ENCODE peak calls at places on chromosomes 2 and 18, in six cellular contexts. N is mammary epithelial cell; E is colonic mucosa; F is right cardiac atrium; X is CD8-positive, alpha-beta memory T cell; P is Peyer's patch. V is an unnamed sample.
A peak's percentile ranks its signal among the peaks of the same experiment; 100 is the strongest.

GRCh38 chr2:102672124-102672786 is 52.9 kb downstream of the SLC9A2 start:
- DNase-seq in E (no peak), F (no peak), X (no peak), N (no peak), P (no peak), V (no peak)

GRCh38 chr2:11932896-11933295 is 186.5 kb downstream of the LPIN1 start:
- DNase-seq in N (no peak), E (no peak), P (no peak), X (no peak), F (no peak), V (no peak)

GRCh38 chr2:15421761-15422160 is 139.4 kb downstream of the NBAS start:
- DNase-seq in X (no peak), N (no peak), E (no peak), F (no peak), P (no peak), V (no peak)

GRCh38 chr2:42901076-42901645 is 108.8 kb upstream of the HAAO start:
- DNase-seq in F (no peak), E (no peak), X (no peak), N (no peak), P (no peak), V (no peak)

GRCh38 chr18:44742741-44743311 is 62.1 kb downstream of the SETBP1 start:
- DNase-seq in E (peak; percentile 50), P (no peak), N (no peak), F (peak; percentile 60), X (no peak), V (no peak)

GRCh38 chr2:108640731-108641130 is 78.6 kb upstream of the RANBP2 start:
- DNase-seq in P (no peak), X (no peak), F (no peak), E (no peak), N (peak; percentile 78), V (no peak)

GRCh38 chr2:191178066-191178701 is 27.4 kb upstream of the STAT4 start:
- DNase-seq in F (no peak), P (no peak), X (no peak), N (peak; percentile 19), E (no peak), V (no peak)

GRCh38 chr2:114056294-114057143 is 166.6 kb downstream of the ACTR3 start:
- DNase-seq in P (no peak), N (no peak), F (no peak), X (no peak), E (no peak), V (no peak)

GRCh38 chr2:157839162-157839801 is 36.8 kb downstream of the ACVR1 start:
- DNase-seq in N (no peak), F (no peak), E (no peak), X (no peak), P (no peak), V (no peak)

GRCh38 chr2:118689033-118689432 is 158.4 kb downstream of the EN1 start:
- DNase-seq in X (no peak), N (no peak), P (no peak), F (no peak), E (no peak), V (no peak)

GRCh38 chr2:17065536-17065935 is 399.9 kb upstream of the CYRIA start:
- DNase-seq in N (no peak), F (no peak), P (no peak), E (no peak), X (no peak), V (no peak)

GRCh38 chr2:240146141-240146561 is 5.7 kb upstream of the OTOS start:
- DNase-seq in E (no peak), X (no peak), N (no peak), F (peak; percentile 52), P (no peak), V (no peak)

GRCh38 chr2:117621330-117621729 is 193.2 kb upstream of the DDX18 start:
- DNase-seq in N (no peak), E (no peak), X (no peak), F (no peak), P (no peak), V (no peak)

GRCh38 chr18:7021994-7022840 is 95.4 kb downstream of the LAMA1 start:
- DNase-seq in X (no peak), F (no peak), N (peak; percentile 61), P (no peak), E (peak; percentile 75), V (peak; percentile 49)

GRCh38 chr2:190859347-190860297 is 21.0 kb upstream of the GLS start:
- DNase-seq in P (no peak), X (no peak), N (peak; percentile 41), F (no peak), E (no peak), V (no peak)

GRCh38 chr2:105515581-105516415 is 116.9 kb upstream of the FHL2 start:
- DNase-seq in X (no peak), F (peak; percentile 91), P (no peak), E (no peak), N (peak; percentile 35), V (peak; percentile 40)

GRCh38 chr18:31830686-31831085 is 70.0 kb upstream of the SLC25A52 start:
- DNase-seq in E (no peak), F (no peak), N (no peak), X (no peak), P (no peak), V (no peak)

GRCh38 chr2:27369471-27370025 is 590 bp downstream of the EIF2B4 start:
- DNase-seq in P (peak; percentile 48), E (peak; percentile 65), N (peak; percentile 51), X (no peak), F (no peak), V (peak; percentile 43)

GRCh38 chr2:189613650-189614420 is 33.2 kb upstream of the SLC40A1 start:
- DNase-seq in E (no peak), F (no peak), P (no peak), N (peak; percentile 51), X (no peak), V (no peak)

GRCh38 chr2:28486526-28486925 is 9.3 kb upstream of the PLB1 start:
- DNase-seq in P (no peak), F (no peak), E (no peak), N (no peak), X (no peak), V (no peak)

GRCh38 chr2:199206536-199206935 is 251.2 kb downstream of the SATB2 start:
- DNase-seq in P (no peak), X (no peak), E (no peak), F (no peak), N (no peak), V (no peak)

GRCh38 chr2:167972020-167972419 is 275.4 kb downstream of the STK39 start:
- DNase-seq in N (no peak), P (no peak), E (no peak), X (no peak), F (no peak), V (no peak)

GRCh38 chr2:12796617-12797016 is 79.9 kb downstream of the TRIB2 start:
- DNase-seq in N (no peak), P (no peak), E (no peak), X (no peak), F (peak; percentile 81), V (no peak)

GRCh38 chr18:55731594-55732042 is 143.6 kb upstream of the TCF4 start:
- DNase-seq in N (peak; percentile 29), E (no peak), F (no peak), P (no peak), X (no peak), V (no peak)

DNA sequence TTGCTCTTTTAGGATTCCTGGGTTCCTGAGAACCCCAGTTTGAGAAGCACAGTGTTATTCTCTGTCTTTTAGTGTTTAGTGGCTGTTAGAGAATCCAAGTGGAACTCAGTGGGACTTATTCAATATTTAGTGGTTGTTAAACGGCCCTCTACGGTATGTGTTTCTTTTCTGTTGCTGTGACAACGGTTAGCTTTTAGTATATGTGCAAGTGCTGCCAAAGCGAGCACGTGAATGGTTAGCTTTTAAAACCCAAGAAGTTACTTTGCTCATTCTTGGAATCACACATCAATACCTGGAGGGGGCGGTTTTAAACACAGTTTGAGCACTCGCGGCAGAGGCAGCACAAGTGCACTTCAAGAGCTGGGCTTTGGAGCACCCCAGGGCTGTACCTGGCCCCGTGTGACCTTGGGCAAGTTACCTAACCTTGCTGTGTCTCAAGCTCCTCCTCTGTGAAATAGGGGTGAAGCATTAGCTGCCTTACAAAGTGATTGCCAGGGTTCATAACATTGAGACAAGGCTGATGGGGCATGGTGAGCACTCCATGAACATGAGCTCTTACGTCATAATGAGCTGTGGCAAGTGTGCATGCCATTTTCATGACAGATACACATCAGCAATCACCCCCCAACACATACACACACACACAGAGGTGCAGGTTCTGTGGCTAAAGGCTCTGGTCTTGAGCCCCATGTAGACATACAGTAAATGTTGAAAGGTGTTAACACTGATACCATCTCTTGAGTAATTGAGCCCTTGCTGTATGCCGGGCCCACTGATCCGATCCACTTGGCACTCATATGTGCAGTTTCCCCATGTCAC is 234.1 kb downstream of the ALPK2 start:
- DNase-seq in E (no peak), F (no peak), P (no peak), N (peak; percentile 32), X (no peak), V (no peak)
- H3K4me1 ChIP-seq in E (no peaks in the 10 kb centered on the region), F (no peaks in the 10 kb centered on the region), P (no peaks in the 10 kb centered on the region), N (no peaks in the 10 kb centered on the region), X (no peaks in the 10 kb centered on the region), V (no peaks in the 10 kb centered on the region)

GRCh38 chr18:2430191-2430590 is 141.1 kb downstream of the METTL4 start:
- DNase-seq in P (no peak), N (no peak), F (no peak), X (no peak), E (no peak), V (no peak)
- H3K27ac ChIP-seq in P (no peak overlapping the region), N (no peak overlapping the region), F (no peak overlapping the region), X (no peak overlapping the region), E (no peak overlapping the region), V (no peak overlapping the region)

DNA sequence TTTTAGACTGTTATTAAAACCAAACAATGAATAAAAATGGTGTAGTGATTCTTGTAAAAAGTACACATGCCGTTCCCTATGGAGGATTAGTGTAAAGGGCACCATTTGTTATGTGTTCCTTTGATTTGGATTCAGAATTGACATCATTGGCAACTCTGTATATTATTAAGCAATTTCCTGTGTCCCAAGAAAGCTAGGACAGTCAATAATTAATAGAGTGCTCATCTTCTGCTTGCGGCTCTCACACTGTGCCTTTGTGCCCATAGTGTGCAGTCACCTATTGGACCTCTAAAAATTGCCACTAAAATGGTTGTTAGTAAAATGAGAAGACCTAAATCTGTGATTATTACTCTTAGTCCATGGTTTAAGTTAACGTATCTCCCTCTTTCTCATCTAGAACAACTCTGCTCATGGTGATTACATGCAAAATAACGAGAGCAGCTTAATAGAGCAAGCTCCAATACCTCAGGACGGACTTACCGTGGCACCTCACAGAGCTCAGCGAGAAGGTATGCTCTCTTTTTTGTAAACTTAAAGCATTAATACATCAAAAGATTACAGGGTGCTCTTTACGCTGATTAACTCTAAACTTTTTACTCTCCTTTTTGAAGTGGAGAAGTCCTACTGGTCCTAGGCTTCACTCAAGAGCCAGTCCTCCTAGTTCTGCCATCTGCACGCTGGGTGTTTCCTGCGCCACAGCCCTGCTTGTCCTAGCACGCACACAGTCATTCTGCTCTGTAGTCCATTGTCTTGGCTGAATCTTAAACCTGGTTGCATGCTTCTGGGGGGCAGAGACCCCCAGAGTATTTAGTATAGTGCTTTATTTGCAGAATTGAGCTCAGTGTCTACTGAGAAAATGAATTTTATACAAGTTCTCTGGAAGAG is 16.7 kb downstream of the ZCCHC2 start:
- DNase-seq in E (no peak), P (no peak), X (no peak), F (no peak), N (no peak), V (no peak)
- H3K4me1 ChIP-seq in E (no peaks in the 10 kb centered on the region), P (no peaks in the 10 kb centered on the region), X (peaks cover 13% of the 10 kb centered on the region), F (peaks cover 5% of the 10 kb centered on the region), N (peaks cover 16% of the 10 kb centered on the region), V (peaks cover 2% of the 10 kb centered on the region)

DNA sequence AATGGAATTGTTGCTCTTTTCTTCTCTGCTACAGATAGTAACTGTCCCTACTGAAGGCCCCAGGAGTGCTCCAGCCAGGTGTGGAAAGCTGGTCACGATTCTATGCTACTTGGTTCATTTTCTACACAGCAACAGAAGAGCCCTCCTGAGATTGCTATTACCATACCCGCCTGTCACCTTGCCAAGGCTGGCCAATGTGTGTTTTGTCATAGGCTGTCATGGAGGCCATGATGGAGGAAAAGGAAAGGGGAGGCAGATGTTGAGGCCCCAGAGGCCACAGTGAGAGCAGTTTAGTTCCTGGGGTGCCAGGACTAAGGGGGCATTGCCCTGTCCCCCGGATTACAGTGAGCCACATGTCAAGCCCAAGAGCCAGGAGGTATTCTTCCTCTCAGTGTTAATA is 952 bp downstream of the ELMOD3 start:
- DNase-seq in F (no peak), X (no peak), P (no peak), N (no peak), E (no peak), V (no peak)
- H3K27ac ChIP-seq in F (no peak overlapping the region), X (peak overlapping the region; percentile 89), P (no peak overlapping the region), N (peak overlapping the region; percentile 54), E (peak overlapping the region; percentile 94), V (no peak overlapping the region)

V was measured in lung.